ENCODE peak calls at places on chromosome 13, in six cellular contexts. Y, G, D, F, C and W are unnamed samples.

GRCh38 chr13:29131881-29132668 is 311.9 kb downstream of the MTUS2 start:
- DNase-seq in Y (no peak), G (no peak), D (no peak), F (no peak), C (no peak), W (no peak)

GRCh38 chr13:19085258-19085657 is 96.4 kb downstream of the TUBA3C start:
- DNase-seq in Y (no peak), G (no peak), D (no peak), F (no peak), C (no peak), W (no peak)

GRCh38 chr13:95784161-95784880 is 107.4 kb downstream of the DNAJC3 start:
- DNase-seq in Y (peak; percentile 72), G (no peak), D (peak; percentile 89), F (no peak), C (no peak), W (no peak)

GRCh38 chr13:93004919-93005318 is 221.7 kb upstream of the GPC6 start:
- DNase-seq in Y (peak; percentile 27), G (no peak), D (no peak), F (no peak), C (peak; percentile 58), W (no peak)

GRCh38 chr13:81781471-81781870 is 1440.5 kb upstream of the SPRY2 start:
- DNase-seq in Y (no peak), G (no peak), D (no peak), F (no peak), C (no peak), W (no peak)

GRCh38 chr13:92143766-92144165 is 745.3 kb downstream of the GPC5 start:
- DNase-seq in Y (no peak), G (no peak), D (peak; percentile 23), F (no peak), C (peak; percentile 47), W (no peak)

GRCh38 chr13:99178636-99179035 is 22.0 kb upstream of the UBAC2 start:
- DNase-seq in Y (no peak), G (peak; percentile 68), D (peak; percentile 37), F (no peak), C (no peak), W (peak; percentile 22)

GRCh38 chr13:107421028-107421427 is 794.3 kb downstream of the LIG4 start:
- DNase-seq in Y (peak; percentile 77), G (no peak), D (peak; percentile 49), F (no peak), C (no peak), W (no peak)

GRCh38 chr13:44989071-44989889 is at the start of the genes GPALPP1 and NUFIP1:
- DNase-seq in Y (peak; percentile 98), G (peak; percentile 89), D (peak; percentile 95), F (peak; percentile 96), C (peak; percentile 90), W (peak; percentile 94)

GRCh38 chr13:26785845-26786630 is 25.5 kb upstream of the GPR12 start:
- DNase-seq in Y (no peak), G (peak; percentile 80), D (no peak), F (peak; percentile 44), C (no peak), W (peak; percentile 3)

GRCh38 chr13:28746289-28746612 is 27.5 kb upstream of the SLC46A3 start:
- DNase-seq in Y (no peak), G (no peak), D (no peak), F (no peak), C (no peak), W (no peak)

GRCh38 chr13:113863511-113864302 is at the start of gene GAS6:
- DNase-seq in Y (peak; percentile 76), G (no peak), D (peak; percentile 21), F (peak; percentile 74), C (peak; percentile 82), W (no peak)

GRCh38 chr13:29937836-29938235 is 87.4 kb upstream of the UBL3 start:
- DNase-seq in Y (peak; percentile 9), G (no peak), D (no peak), F (no peak), C (no peak), W (peak; percentile 21)

GRCh38 chr13:77502104-77502720 is 33.3 kb upstream of the SCEL start:
- DNase-seq in Y (no peak), G (no peak), D (no peak), F (no peak), C (no peak), W (no peak)

GRCh38 chr13:77494226-77494625 is 41.3 kb upstream of the SCEL start:
- DNase-seq in Y (no peak), G (no peak), D (no peak), F (no peak), C (no peak), W (no peak)

GRCh38 chr13:77503398-77503797 is 32.1 kb upstream of the SCEL start:
- DNase-seq in Y (no peak), G (no peak), D (no peak), F (no peak), C (no peak), W (no peak)

GRCh38 chr13:77500094-77500493 is 35.4 kb upstream of the SCEL start:
- DNase-seq in Y (no peak), G (no peak), D (no peak), F (no peak), C (no peak), W (no peak)
- H3K27ac ChIP-seq in Y (no peak overlapping the region), G (no peak overlapping the region), D (no peak overlapping the region), F (no peak overlapping the region), C (no peak overlapping the region), W (no peak overlapping the region)

GRCh38 chr13:49395416-49396277 is 48.2 kb downstream of the CAB39L start:
- DNase-seq in Y (peak; percentile 57), G (no peak), D (peak; percentile 49), F (peak; percentile 32), C (no peak), W (no peak)
- H3K27ac ChIP-seq in Y (peak overlapping the region; percentile 3), G (no peak overlapping the region), D (no peak overlapping the region), F (peak overlapping the region; percentile 32), C (no peak overlapping the region), W (no peak overlapping the region)

GRCh38 chr13:112062619-112063308 is 4.2 kb upstream of the SOX1 start:
- DNase-seq in Y (no peak), G (no peak), D (no peak), F (no peak), C (no peak), W (no peak)

GRCh38 chr13:112063807-112064206 is 3.1 kb upstream of the SOX1 start:
- DNase-seq in Y (no peak), G (no peak), D (no peak), F (no peak), C (no peak), W (no peak)

GRCh38 chr13:112064222-112064621 is 2.7 kb upstream of the SOX1 start:
- DNase-seq in Y (no peak), G (no peak), D (no peak), F (no peak), C (no peak), W (no peak)

GRCh38 chr13:112062047-112062618 is 4.8 kb upstream of the SOX1 start:
- DNase-seq in Y (no peak), G (no peak), D (no peak), F (no peak), C (no peak), W (no peak)

DNA sequence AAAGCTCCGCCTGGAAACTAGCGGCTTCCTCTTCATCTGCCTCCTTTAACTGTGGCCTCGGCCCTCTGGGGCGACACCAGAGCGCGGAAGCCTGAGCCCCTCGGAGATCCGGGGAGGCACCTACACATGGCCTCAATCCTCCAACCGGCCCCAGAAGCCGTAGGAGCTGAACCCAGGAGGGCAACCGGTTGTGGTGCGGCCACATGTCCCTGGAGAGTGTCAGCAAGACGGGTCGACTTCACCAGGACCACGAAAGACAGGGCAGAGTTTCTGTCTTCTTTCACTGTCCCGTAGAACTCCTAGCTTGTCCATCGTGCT is 3.7 kb upstream of the SOX1 start:
- DNase-seq in Y (no peak), G (no peak), D (no peak), F (no peak), C (no peak), W (no peak)
- H3K27ac ChIP-seq in Y (no peak overlapping the region), G (no peak overlapping the region), D (no peak overlapping the region), F (no peak overlapping the region), C (no peak overlapping the region), W (no peak overlapping the region)

GRCh38 chr13:52454459-52454824 is 836 bp upstream of the CKAP2 start:
- DNase-seq in Y (no peak), G (peak; percentile 36), D (peak; percentile 7), F (peak; percentile 17), C (no peak), W (peak; percentile 65)
- H3K27ac ChIP-seq in Y (peak overlapping the region; percentile 85), G (peak overlapping the region; percentile 97), D (peak overlapping the region; percentile 77), F (peak overlapping the region; percentile 95), C (peak overlapping the region; percentile 95), W (peak overlapping the region; percentile 89)

GRCh38 chr13:33644607-33645543 is 173.1 kb upstream of the RFC3 start:
- DNase-seq in Y (peak; percentile 36), G (no peak), D (peak; percentile 77), F (no peak), C (no peak), W (no peak)

GRCh38 chr13:33645591-33646554 is 172.1 kb upstream of the RFC3 start:
- DNase-seq in Y (no peak), G (no peak), D (no peak), F (no peak), C (no peak), W (no peak)

GRCh38 chr13:33639640-33640080 is 178.3 kb upstream of the RFC3 start:
- DNase-seq in Y (peak; percentile 9), G (no peak), D (no peak), F (no peak), C (no peak), W (no peak)

GRCh38 chr13:33640832-33641231 is 177.1 kb upstream of the RFC3 start:
- DNase-seq in Y (peak; percentile 45), G (no peak), D (no peak), F (no peak), C (no peak), W (no peak)

GRCh38 chr13:33642374-33643065 is 175.4 kb upstream of the RFC3 start:
- DNase-seq in Y (peak; percentile 91), G (no peak), D (peak; percentile 96), F (peak; percentile 42), C (no peak), W (no peak)
- H3K27ac ChIP-seq in Y (peak overlapping the region; percentile 84), G (no peak overlapping the region), D (peak overlapping the region; percentile 69), F (peak overlapping the region; percentile 62), C (no peak overlapping the region), W (no peak overlapping the region)

DNA sequence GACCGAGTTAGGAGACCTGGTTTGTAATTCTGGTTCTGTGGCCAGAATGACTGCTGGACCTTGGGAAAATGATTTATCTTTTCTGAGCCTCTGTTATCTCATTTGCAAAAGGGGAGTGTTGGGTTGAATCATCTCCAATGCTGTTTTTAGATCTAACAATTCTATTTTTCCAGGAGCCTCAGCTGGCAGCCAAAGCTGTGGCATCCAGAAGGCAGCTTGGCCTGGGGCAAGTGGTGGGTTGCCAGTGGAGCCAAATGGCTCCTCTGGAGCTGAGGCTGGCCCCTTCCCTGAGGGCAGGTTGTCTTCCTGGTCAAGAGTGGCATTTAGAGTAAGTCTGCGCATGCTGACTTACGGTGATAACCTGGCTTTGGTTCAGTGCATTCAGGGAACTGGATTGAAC is 21.3 kb downstream of the B3GLCT start:
- DNase-seq in Y (no peak), G (no peak), D (no peak), F (no peak), C (no peak), W (no peak)
- H3K27ac ChIP-seq in Y (no peak overlapping the region), G (no peak overlapping the region), D (no peak overlapping the region), F (no peak overlapping the region), C (no peak overlapping the region), W (no peak overlapping the region)